ENCODE peak calls at places on chromosomes 6 and 20, in ten cellular contexts. One of them, this sample, is unnamed. For H3K27me3, the result is how much of the 10 kb centered on the place peaks cover.

GRCh38 chr20:31894980-31895675 is 24.7 kb downstream of the TTLL9 start:
- DNase-seq in fibroblast of lung: peak
- DNase-seq in uterus: peak
- DNase-seq in ascending aorta: peak
- DNase-seq in cardiac muscle cell: peak
- DNase-seq in tibial artery: peak
- DNase-seq in mammary epithelial cell: peak
- DNase-seq in PC-3: peak
- DNase-seq in heart left ventricle: peak
- DNase-seq in CD4-positive, alpha-beta T cell: no peak
- DNase-seq in this sample: peak

GRCh38 chr6:72296375-72296774 is 325.5 kb upstream of the KCNQ5 start:
- DNase-seq in fibroblast of lung: no peak
- DNase-seq in uterus: no peak
- DNase-seq in ascending aorta: no peak
- DNase-seq in cardiac muscle cell: no peak
- DNase-seq in tibial artery: no peak
- DNase-seq in mammary epithelial cell: no peak
- DNase-seq in PC-3: no peak
- DNase-seq in heart left ventricle: no peak
- DNase-seq in CD4-positive, alpha-beta T cell: no peak
- DNase-seq in this sample: no peak

GRCh38 chr6:73225396-73225795 is at the start of gene KHDC1L:
- DNase-seq in fibroblast of lung: no peak
- DNase-seq in uterus: no peak
- DNase-seq in ascending aorta: no peak
- DNase-seq in cardiac muscle cell: no peak
- DNase-seq in tibial artery: no peak
- DNase-seq in mammary epithelial cell: no peak
- DNase-seq in PC-3: no peak
- DNase-seq in heart left ventricle: no peak
- DNase-seq in CD4-positive, alpha-beta T cell: no peak
- DNase-seq in this sample: no peak

GRCh38 chr20:38203337-38204003 is 38.4 kb upstream of the TGM2 start:
- DNase-seq in fibroblast of lung: no peak
- DNase-seq in uterus: no peak
- DNase-seq in ascending aorta: no peak
- DNase-seq in cardiac muscle cell: no peak
- DNase-seq in tibial artery: no peak
- DNase-seq in mammary epithelial cell: no peak
- DNase-seq in PC-3: no peak
- DNase-seq in heart left ventricle: no peak
- DNase-seq in CD4-positive, alpha-beta T cell: no peak
- DNase-seq in this sample: no peak

GRCh38 chr6:2731281-2731909 is 19.3 kb downstream of the MYLK4 start:
- DNase-seq in fibroblast of lung: no peak
- DNase-seq in uterus: no peak
- DNase-seq in ascending aorta: no peak
- DNase-seq in cardiac muscle cell: no peak
- DNase-seq in tibial artery: no peak
- DNase-seq in mammary epithelial cell: peak
- DNase-seq in PC-3: peak
- DNase-seq in heart left ventricle: no peak
- DNase-seq in CD4-positive, alpha-beta T cell: no peak
- DNase-seq in this sample: no peak

GRCh38 chr6:81938014-81938761 is 185.7 kb upstream of the TENT5A start:
- DNase-seq in fibroblast of lung: peak
- DNase-seq in uterus: no peak
- DNase-seq in ascending aorta: no peak
- DNase-seq in cardiac muscle cell: peak
- DNase-seq in tibial artery: no peak
- DNase-seq in mammary epithelial cell: peak
- DNase-seq in PC-3: peak
- DNase-seq in heart left ventricle: no peak
- DNase-seq in CD4-positive, alpha-beta T cell: no peak
- DNase-seq in this sample: no peak

GRCh38 chr6:56357616-56358373 is 110.4 kb upstream of the COL21A1 start:
- DNase-seq in fibroblast of lung: no peak
- DNase-seq in uterus: no peak
- DNase-seq in ascending aorta: no peak
- DNase-seq in cardiac muscle cell: peak
- DNase-seq in tibial artery: no peak
- DNase-seq in mammary epithelial cell: peak
- DNase-seq in PC-3: peak
- DNase-seq in heart left ventricle: no peak
- DNase-seq in CD4-positive, alpha-beta T cell: no peak
- DNase-seq in this sample: no peak

GRCh38 chr6:116370717-116371383 is at the start of gene DSE:
- DNase-seq in fibroblast of lung: peak
- DNase-seq in uterus: peak
- DNase-seq in ascending aorta: peak
- DNase-seq in cardiac muscle cell: peak
- DNase-seq in tibial artery: peak
- DNase-seq in mammary epithelial cell: peak
- DNase-seq in PC-3: peak
- DNase-seq in heart left ventricle: peak
- DNase-seq in CD4-positive, alpha-beta T cell: peak
- DNase-seq in this sample: peak

GRCh38 chr6:163741743-163742363 is 327.3 kb downstream of the QKI start:
- DNase-seq in fibroblast of lung: no peak
- DNase-seq in uterus: no peak
- DNase-seq in ascending aorta: no peak
- DNase-seq in cardiac muscle cell: no peak
- DNase-seq in tibial artery: no peak
- DNase-seq in mammary epithelial cell: no peak
- DNase-seq in PC-3: no peak
- DNase-seq in heart left ventricle: no peak
- DNase-seq in CD4-positive, alpha-beta T cell: no peak
- DNase-seq in this sample: no peak

GRCh38 chr6:78492351-78493010 is 374.9 kb upstream of the IRAK1BP1 start:
- DNase-seq in fibroblast of lung: no peak
- DNase-seq in uterus: no peak
- DNase-seq in ascending aorta: no peak
- DNase-seq in cardiac muscle cell: no peak
- DNase-seq in tibial artery: no peak
- DNase-seq in mammary epithelial cell: peak
- DNase-seq in PC-3: no peak
- DNase-seq in heart left ventricle: no peak
- DNase-seq in CD4-positive, alpha-beta T cell: no peak
- DNase-seq in this sample: no peak

GRCh38 chr6:22372922-22373321 is 76.1 kb upstream of the PRL start:
- DNase-seq in fibroblast of lung: no peak
- DNase-seq in uterus: no peak
- DNase-seq in ascending aorta: no peak
- DNase-seq in cardiac muscle cell: no peak
- DNase-seq in tibial artery: no peak
- DNase-seq in mammary epithelial cell: no peak
- DNase-seq in PC-3: no peak
- DNase-seq in heart left ventricle: no peak
- DNase-seq in CD4-positive, alpha-beta T cell: no peak
- DNase-seq in this sample: no peak

GRCh38 chr6:15776458-15776980 is 113.7 kb upstream of the DTNBP1 start:
- DNase-seq in fibroblast of lung: no peak
- DNase-seq in uterus: no peak
- DNase-seq in ascending aorta: no peak
- DNase-seq in cardiac muscle cell: no peak
- DNase-seq in tibial artery: no peak
- DNase-seq in mammary epithelial cell: no peak
- DNase-seq in PC-3: peak
- DNase-seq in heart left ventricle: no peak
- DNase-seq in CD4-positive, alpha-beta T cell: no peak
- DNase-seq in this sample: no peak

GRCh38 chr6:44088827-44089590 is 38.2 kb downstream of the MRPL14 start:
- DNase-seq in fibroblast of lung: no peak
- DNase-seq in uterus: no peak
- DNase-seq in ascending aorta: no peak
- DNase-seq in cardiac muscle cell: no peak
- DNase-seq in tibial artery: no peak
- DNase-seq in mammary epithelial cell: no peak
- DNase-seq in PC-3: no peak
- DNase-seq in heart left ventricle: no peak
- DNase-seq in CD4-positive, alpha-beta T cell: no peak
- DNase-seq in this sample: no peak

DNA sequence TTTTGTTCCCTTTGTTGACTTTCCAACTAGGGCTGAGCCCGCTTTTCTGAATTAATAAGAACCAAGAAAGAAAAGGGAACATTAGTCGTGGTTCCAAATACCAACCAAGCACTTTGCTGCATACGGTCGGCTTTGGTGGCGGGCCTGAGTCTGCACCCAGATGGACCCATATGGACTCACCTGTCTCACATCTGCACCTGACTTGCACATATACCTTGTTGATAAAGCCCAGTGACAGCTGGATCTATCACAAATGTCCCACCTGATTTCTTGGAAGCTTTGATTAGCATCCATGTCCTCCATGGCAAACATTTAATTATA is 39.0 kb downstream of the TPD52L1 start:
- DNase-seq in fibroblast of lung: no peak
- DNase-seq in uterus: no peak
- DNase-seq in ascending aorta: no peak
- DNase-seq in cardiac muscle cell: no peak
- DNase-seq in tibial artery: no peak
- DNase-seq in mammary epithelial cell: no peak
- DNase-seq in PC-3: no peak
- DNase-seq in heart left ventricle: no peak
- DNase-seq in CD4-positive, alpha-beta T cell: no peak
- DNase-seq in this sample: no peak
- TF ChIP-seq CTCF in fibroblast of lung: no peak
- TF ChIP-seq CTCF in uterus: no peak
- TF ChIP-seq CTCF in ascending aorta: no peak
- TF ChIP-seq CTCF in cardiac muscle cell: no peak
- TF ChIP-seq CTCF in tibial artery: no peak
- TF ChIP-seq CTCF in mammary epithelial cell: no peak
- TF ChIP-seq CTCF in PC-3: peak
- TF ChIP-seq CTCF in heart left ventricle: no peak
- TF ChIP-seq CTCF in CD4-positive, alpha-beta T cell: peak
- TF ChIP-seq CTCF in this sample: no peak

DNA sequence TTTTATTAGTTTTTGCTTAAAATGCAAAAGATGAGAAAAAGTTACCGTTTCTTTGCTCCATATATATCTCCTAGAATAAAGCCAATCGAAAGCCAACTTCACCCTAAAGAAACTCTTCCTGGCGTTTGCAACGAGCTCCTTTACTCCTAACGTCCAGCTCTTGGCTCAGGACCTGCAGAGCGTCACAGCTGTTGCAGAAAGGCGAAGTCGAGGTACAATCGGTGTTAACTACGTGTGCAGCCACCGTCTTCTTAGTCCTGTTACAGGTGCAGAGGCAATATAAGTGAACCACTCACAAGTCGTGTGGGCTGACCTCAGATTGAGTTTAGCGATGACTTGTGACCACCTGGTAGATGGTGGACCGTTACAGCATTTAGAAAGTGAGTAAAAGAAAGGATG is 113.1 kb downstream of the TRIM27 start:
- DNase-seq in fibroblast of lung: no peak
- DNase-seq in uterus: no peak
- DNase-seq in ascending aorta: no peak
- DNase-seq in cardiac muscle cell: no peak
- DNase-seq in tibial artery: no peak
- DNase-seq in mammary epithelial cell: no peak
- DNase-seq in PC-3: no peak
- DNase-seq in heart left ventricle: no peak
- DNase-seq in CD4-positive, alpha-beta T cell: no peak
- DNase-seq in this sample: no peak
- H3K27me3 ChIP-seq in fibroblast of lung: under half
- H3K27me3 ChIP-seq in uterus: under half
- H3K27me3 ChIP-seq in ascending aorta: under half
- H3K27me3 ChIP-seq in cardiac muscle cell: half or more
- H3K27me3 ChIP-seq in tibial artery: half or more
- H3K27me3 ChIP-seq in mammary epithelial cell: under half
- H3K27me3 ChIP-seq in PC-3: under half
- H3K27me3 ChIP-seq in heart left ventricle: half or more
- H3K27me3 ChIP-seq in CD4-positive, alpha-beta T cell: half or more
- H3K27me3 ChIP-seq in this sample: under half

DNA sequence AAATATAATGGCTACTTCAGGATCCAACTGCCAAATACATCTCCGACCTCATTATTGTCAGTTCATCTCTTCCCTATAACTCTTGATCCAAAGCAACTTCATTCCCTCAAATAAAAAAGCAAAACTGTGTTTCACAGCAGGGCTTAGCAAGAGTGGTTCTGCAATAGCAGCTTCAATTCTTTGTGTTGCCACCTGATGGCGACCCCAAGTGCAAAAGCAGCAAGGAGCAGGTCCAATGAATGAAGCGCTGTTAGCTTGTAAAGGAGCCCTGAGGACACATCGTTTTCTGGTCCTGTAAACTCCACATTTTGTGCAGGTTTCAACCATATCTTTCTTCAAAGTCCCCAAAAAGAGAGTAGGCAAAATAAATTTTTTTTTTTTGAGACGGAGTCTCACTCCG is 19.6 kb downstream of the RTN4IP1 start:
- DNase-seq in fibroblast of lung: no peak
- DNase-seq in uterus: no peak
- DNase-seq in ascending aorta: no peak
- DNase-seq in cardiac muscle cell: peak
- DNase-seq in tibial artery: no peak
- DNase-seq in mammary epithelial cell: peak
- DNase-seq in PC-3: peak
- DNase-seq in heart left ventricle: no peak
- DNase-seq in CD4-positive, alpha-beta T cell: no peak
- DNase-seq in this sample: no peak
- TF ChIP-seq CTCF in fibroblast of lung: peak
- TF ChIP-seq CTCF in uterus: peak
- TF ChIP-seq CTCF in ascending aorta: no peak
- TF ChIP-seq CTCF in cardiac muscle cell: peak
- TF ChIP-seq CTCF in tibial artery: no peak
- TF ChIP-seq CTCF in mammary epithelial cell: peak
- TF ChIP-seq CTCF in PC-3: peak
- TF ChIP-seq CTCF in heart left ventricle: no peak
- TF ChIP-seq CTCF in CD4-positive, alpha-beta T cell: no peak
- TF ChIP-seq CTCF in this sample: no peak

DNA sequence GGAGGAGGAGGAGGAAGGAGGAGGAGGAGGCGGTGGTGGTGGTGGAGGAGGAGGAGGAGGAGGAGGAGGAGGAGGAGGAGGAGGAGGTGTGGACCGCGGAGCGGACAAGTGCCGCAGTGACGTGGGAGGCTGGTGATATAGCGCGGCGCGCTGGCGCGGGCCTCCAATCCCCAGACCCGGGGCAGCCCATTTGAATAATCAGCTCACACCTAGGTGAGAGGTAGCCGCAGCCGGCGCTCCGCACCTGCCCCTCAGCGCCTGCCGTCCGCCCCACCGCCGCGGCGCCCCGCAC is 204 bp upstream of the FOXA2 start:
- DNase-seq in fibroblast of lung: no peak
- DNase-seq in uterus: no peak
- DNase-seq in ascending aorta: no peak
- DNase-seq in cardiac muscle cell: no peak
- DNase-seq in tibial artery: no peak
- DNase-seq in mammary epithelial cell: no peak
- DNase-seq in PC-3: peak
- DNase-seq in heart left ventricle: no peak
- DNase-seq in CD4-positive, alpha-beta T cell: no peak
- DNase-seq in this sample: no peak
- H3K27me3 ChIP-seq in fibroblast of lung: under half
- H3K27me3 ChIP-seq in uterus: under half
- H3K27me3 ChIP-seq in ascending aorta: under half
- H3K27me3 ChIP-seq in cardiac muscle cell: half or more
- H3K27me3 ChIP-seq in tibial artery: half or more
- H3K27me3 ChIP-seq in mammary epithelial cell: under half
- H3K27me3 ChIP-seq in PC-3: under half
- H3K27me3 ChIP-seq in heart left ventricle: half or more
- H3K27me3 ChIP-seq in CD4-positive, alpha-beta T cell: half or more
- H3K27me3 ChIP-seq in this sample: half or more